ENCODE peak calls at places on chromosomes 6 and 20, in four cellular contexts. One of them, this sample, is unnamed.

GRCh38 chr6:111551521-111552231 is 54.0 kb downstream of the TRAF3IP2 start:
- DNase-seq in K562: no peak
- DNase-seq in GM12878: no peak
- DNase-seq in HepG2: peak
- DNase-seq in this sample: no peak

GRCh38 chr6:34374112-34374907 is 18.2 kb downstream of the NUDT3 start:
- DNase-seq in GM12878: no peak
- DNase-seq in K562: no peak
- DNase-seq in HepG2: no peak
- DNase-seq in this sample: no peak

GRCh38 chr6:2581611-2582010 is 169.1 kb downstream of the MYLK4 start:
- DNase-seq in GM12878: no peak
- DNase-seq in HepG2: no peak
- DNase-seq in K562: no peak
- DNase-seq in this sample: no peak

GRCh38 chr6:7243188-7243942 is 69.6 kb downstream of the SSR1 start:
- DNase-seq in K562: peak
- DNase-seq in GM12878: no peak
- DNase-seq in HepG2: peak
- DNase-seq in this sample: peak

GRCh38 chr6:24396764-24397163 is 6.0 kb upstream of the MRS2 start:
- DNase-seq in K562: no peak
- DNase-seq in HepG2: no peak
- DNase-seq in GM12878: no peak
- DNase-seq in this sample: no peak

GRCh38 chr6:140789466-140789865 is 1343.3 kb upstream of the GJE1 start:
- DNase-seq in K562: no peak
- DNase-seq in HepG2: no peak
- DNase-seq in GM12878: no peak
- DNase-seq in this sample: no peak

GRCh38 chr6:122491915-122492537 is 20.4 kb upstream of the SERINC1 start:
- DNase-seq in K562: peak
- DNase-seq in HepG2: peak
- DNase-seq in GM12878: no peak
- DNase-seq in this sample: peak

GRCh38 chr20:1266167-1266973 is at the start of gene SNPH:
- DNase-seq in GM12878: no peak
- DNase-seq in HepG2: no peak
- DNase-seq in K562: peak
- DNase-seq in this sample: peak

GRCh38 chr20:10603971-10604864 is 69.6 kb downstream of the JAG1 start:
- DNase-seq in HepG2: peak
- DNase-seq in GM12878: no peak
- DNase-seq in K562: no peak
- DNase-seq in this sample: no peak

GRCh38 chr6:3612341-3613041 is 139.0 kb downstream of the PXDC1 start:
- DNase-seq in K562: no peak
- DNase-seq in HepG2: peak
- DNase-seq in GM12878: no peak
- DNase-seq in this sample: peak

GRCh38 chr20:1827974-1828785 is 67.0 kb upstream of the SIRPA start:
- DNase-seq in K562: no peak
- DNase-seq in HepG2: peak
- DNase-seq in GM12878: no peak
- DNase-seq in this sample: no peak

GRCh38 chr6:52231411-52232127 is 12.7 kb downstream of the IL17F start:
- DNase-seq in K562: no peak
- DNase-seq in HepG2: no peak
- DNase-seq in GM12878: peak
- DNase-seq in this sample: no peak

GRCh38 chr20:58086763-58087566 is 141.5 kb downstream of the ANKRD60 start:
- DNase-seq in HepG2: peak
- DNase-seq in GM12878: no peak
- DNase-seq in K562: peak
- DNase-seq in this sample: peak

GRCh38 chr20:44566018-44566417 is 16.4 kb upstream of the PKIG start:
- DNase-seq in GM12878: no peak
- DNase-seq in K562: no peak
- DNase-seq in HepG2: no peak
- DNase-seq in this sample: no peak

GRCh38 chr6:95197590-95197989 is 379.7 kb upstream of the MANEA start:
- DNase-seq in K562: no peak
- DNase-seq in HepG2: no peak
- DNase-seq in GM12878: no peak
- DNase-seq in this sample: no peak

GRCh38 chr6:144574796-144575195 is 289.7 kb downstream of the UTRN start:
- DNase-seq in GM12878: no peak
- DNase-seq in HepG2: no peak
- DNase-seq in K562: no peak
- DNase-seq in this sample: no peak

GRCh38 chr20:62668441-62669027 is 26.2 kb downstream of the SLCO4A1 start:
- DNase-seq in HepG2: peak
- DNase-seq in GM12878: no peak
- DNase-seq in K562: peak
- DNase-seq in this sample: peak

GRCh38 chr6:136087986-136088385 is 162.1 kb downstream of the MTFR2 start:
- DNase-seq in GM12878: no peak
- DNase-seq in K562: no peak
- DNase-seq in HepG2: no peak
- DNase-seq in this sample: no peak

GRCh38 chr20:61925555-61926252 is 140.0 kb downstream of the TAF4 start:
- DNase-seq in HepG2: no peak
- DNase-seq in GM12878: no peak
- DNase-seq in K562: peak
- DNase-seq in this sample: peak

GRCh38 chr6:96898241-96898851 is 655 bp upstream of the NDUFAF4 start:
- DNase-seq in GM12878: no peak
- DNase-seq in HepG2: no peak
- DNase-seq in K562: peak
- DNase-seq in this sample: no peak

GRCh38 chr6:140897349-140897748 is 1235.4 kb upstream of the GJE1 start:
- DNase-seq in GM12878: no peak
- DNase-seq in HepG2: peak
- DNase-seq in K562: no peak
- DNase-seq in this sample: peak

GRCh38 chr6:24666097-24666615 is 543 bp downstream of the TDP2 start:
- DNase-seq in HepG2: no peak
- DNase-seq in GM12878: no peak
- DNase-seq in K562: peak
- DNase-seq in this sample: peak

GRCh38 chr20:34673411-34673810 is 3.5 kb downstream of the PIGU start:
- DNase-seq in GM12878: no peak
- DNase-seq in HepG2: no peak
- DNase-seq in K562: no peak
- DNase-seq in this sample: no peak

GRCh38 chr20:4246428-4246827 is 231.1 kb upstream of the RNF24 start:
- DNase-seq in K562: no peak
- DNase-seq in GM12878: no peak
- DNase-seq in HepG2: no peak
- DNase-seq in this sample: no peak

GRCh38 chr20:14715400-14715799 is 378.0 kb upstream of the FLRT3 start:
- DNase-seq in K562: no peak
- DNase-seq in GM12878: no peak
- DNase-seq in HepG2: no peak
- DNase-seq in this sample: no peak

GRCh38 chr6:28922004-28922840 is 1.6 kb downstream of the TRIM27 start:
- DNase-seq in GM12878: no peak
- DNase-seq in K562: peak
- DNase-seq in HepG2: peak
- DNase-seq in this sample: no peak

GRCh38 chr20:54209216-54209813 is 1.4 kb downstream of the PFDN4 start:
- DNase-seq in K562: no peak
- DNase-seq in HepG2: peak
- DNase-seq in GM12878: no peak
- DNase-seq in this sample: no peak

GRCh38 chr20:51547951-51548350 is 5.4 kb upstream of the NFATC2 start:
- DNase-seq in HepG2: no peak
- DNase-seq in K562: no peak
- DNase-seq in GM12878: no peak
- DNase-seq in this sample: no peak

GRCh38 chr6:35435075-35435837 is 16.9 kb upstream of the FANCE start:
- DNase-seq in GM12878: no peak
- DNase-seq in K562: no peak
- DNase-seq in HepG2: no peak
- DNase-seq in this sample: no peak

GRCh38 chr20:18058661-18059467 is 1.1 kb upstream of the OVOL2 start:
- DNase-seq in HepG2: no peak
- DNase-seq in GM12878: no peak
- DNase-seq in K562: no peak
- DNase-seq in this sample: peak

GRCh38 chr20:3724356-3724755 is 8.1 kb upstream of the HSPA12B start:
- DNase-seq in GM12878: no peak
- DNase-seq in HepG2: no peak
- DNase-seq in K562: no peak
- DNase-seq in this sample: no peak

GRCh38 chr6:147508073-147508870 is at the start of gene SAMD5:
- DNase-seq in GM12878: no peak
- DNase-seq in K562: peak
- DNase-seq in HepG2: peak
- DNase-seq in this sample: peak

GRCh38 chr6:70706491-70707123 is 38.9 kb downstream of the SMAP1 start:
- DNase-seq in HepG2: peak
- DNase-seq in K562: peak
- DNase-seq in GM12878: no peak
- DNase-seq in this sample: no peak

GRCh38 chr6:133983099-133983939 is 30.3 kb downstream of the TBPL1 start:
- DNase-seq in HepG2: peak
- DNase-seq in K562: no peak
- DNase-seq in GM12878: no peak
- DNase-seq in this sample: no peak

GRCh38 chr6:7124114-7124513 is 16.4 kb downstream of the RREB1 start:
- DNase-seq in K562: no peak
- DNase-seq in GM12878: no peak
- DNase-seq in HepG2: no peak
- DNase-seq in this sample: no peak

GRCh38 chr20:22586645-22587310 is 2.4 kb upstream of the FOXA2 start:
- DNase-seq in K562: peak
- DNase-seq in HepG2: peak
- DNase-seq in GM12878: no peak
- DNase-seq in this sample: peak

GRCh38 chr20:22583773-22584629 is at the start of gene FOXA2:
- DNase-seq in GM12878: no peak
- DNase-seq in HepG2: peak
- DNase-seq in K562: peak
- DNase-seq in this sample: peak

GRCh38 chr20:22584922-22585785 is 782 bp upstream of the FOXA2 start:
- DNase-seq in GM12878: no peak
- DNase-seq in HepG2: peak
- DNase-seq in K562: peak
- DNase-seq in this sample: no peak

GRCh38 chr20:22584630-22584921 is 204 bp upstream of the FOXA2 start:
- DNase-seq in HepG2: peak
- DNase-seq in GM12878: no peak
- DNase-seq in K562: no peak
- DNase-seq in this sample: no peak

DNA sequence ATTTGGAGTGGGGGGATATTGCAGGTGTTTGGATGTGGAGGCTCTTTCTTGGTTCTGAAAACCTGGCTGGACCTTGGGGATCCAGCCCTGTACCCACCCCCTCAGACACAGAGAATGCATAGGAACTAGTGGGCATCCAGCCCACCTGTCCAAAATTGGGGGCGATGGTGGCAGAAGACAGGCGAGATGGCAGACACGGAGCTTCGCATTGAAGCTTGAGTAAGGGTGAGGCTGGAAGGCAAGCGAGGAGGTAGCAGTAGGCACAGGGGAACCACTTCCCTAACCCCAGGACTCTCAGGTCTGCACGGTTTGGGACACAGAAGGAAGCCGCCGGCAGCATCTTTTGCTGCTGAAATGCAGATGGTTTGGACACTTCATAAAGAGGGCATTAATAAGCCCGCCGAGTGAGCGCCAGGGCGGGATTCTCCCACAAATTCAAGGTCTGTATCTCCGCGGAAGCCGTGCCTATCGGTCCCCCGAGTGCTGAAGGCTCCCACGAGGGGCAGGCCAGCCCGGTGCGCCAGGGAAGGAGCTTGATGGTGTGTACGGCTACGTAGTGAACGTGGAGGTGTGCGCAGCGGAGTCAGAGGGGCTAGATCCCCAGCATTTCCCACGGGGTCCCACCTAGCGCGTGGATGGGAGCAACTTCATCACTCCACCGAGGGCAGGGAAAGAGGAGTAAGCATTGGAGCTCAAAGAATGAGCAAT is 1.6 kb upstream of the FOXA2 start:
- DNase-seq in GM12878: no peak
- DNase-seq in HepG2: no peak
- DNase-seq in K562: no peak
- DNase-seq in this sample: no peak
- TF ChIP-seq FOXK2 in GM12878: no peak
- TF ChIP-seq FOXK2 in HepG2: no peak
- TF ChIP-seq FOXK2 in K562: no peak
- TF ChIP-seq FOXK2 in this sample: no peak

GRCh38 chr6:87498048-87498447 is 25.3 kb downstream of the SLC35A1 start:
- DNase-seq in HepG2: no peak
- DNase-seq in GM12878: no peak
- DNase-seq in K562: no peak
- DNase-seq in this sample: no peak
- TF ChIP-seq FOXM1 in HepG2: no peak
- TF ChIP-seq FOXM1 in GM12878: no peak
- TF ChIP-seq FOXM1 in K562: no peak
- TF ChIP-seq FOXM1 in this sample: no peak

DNA sequence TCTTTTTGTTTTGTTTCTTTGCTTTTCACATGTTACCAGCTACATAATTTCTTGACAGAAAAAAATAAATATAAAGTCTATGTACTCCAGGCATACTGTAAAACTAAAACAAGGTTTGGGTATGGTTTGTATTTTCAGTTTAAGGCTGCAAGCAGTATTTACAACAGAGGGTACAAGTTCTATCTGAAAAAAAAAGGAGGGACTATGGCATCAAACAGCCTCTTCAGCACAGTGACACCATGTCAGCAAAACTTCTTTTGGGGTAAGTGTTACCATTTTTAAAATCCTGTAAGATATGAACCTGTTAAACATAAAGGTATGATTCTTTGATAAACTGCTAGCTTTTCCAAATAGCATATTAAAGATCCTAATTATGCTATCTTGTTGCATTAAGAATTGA is 393 bp downstream of the RUNX2 start:
- DNase-seq in GM12878: no peak
- DNase-seq in HepG2: no peak
- DNase-seq in K562: no peak
- DNase-seq in this sample: no peak
- TF ChIP-seq FOXK2 in GM12878: no peak
- TF ChIP-seq FOXK2 in HepG2: no peak
- TF ChIP-seq FOXK2 in K562: no peak
- TF ChIP-seq FOXK2 in this sample: no peak

GRCh38 chr6:159718634-159719033 is 8.7 kb upstream of the WTAP start:
- DNase-seq in HepG2: no peak
- DNase-seq in K562: no peak
- DNase-seq in GM12878: no peak
- DNase-seq in this sample: no peak
- TF ChIP-seq FOXM1 in HepG2: no peak
- TF ChIP-seq FOXM1 in K562: no peak
- TF ChIP-seq FOXM1 in GM12878: no peak
- TF ChIP-seq FOXM1 in this sample: no peak

GRCh38 chr6:43771210-43771857 is 1.3 kb downstream of the VEGFA start:
- DNase-seq in K562: peak
- DNase-seq in GM12878: no peak
- DNase-seq in HepG2: peak
- DNase-seq in this sample: peak
- TF ChIP-seq FOXK2 in K562: no peak
- TF ChIP-seq FOXK2 in GM12878: no peak
- TF ChIP-seq FOXK2 in HepG2: no peak
- TF ChIP-seq FOXK2 in this sample: no peak

GRCh38 chr6:16757332-16757731 is 3.9 kb downstream of the ATXN1 start:
- DNase-seq in K562: no peak
- DNase-seq in GM12878: no peak
- DNase-seq in HepG2: no peak
- DNase-seq in this sample: no peak
- TF ChIP-seq FOXM1 in K562: no peak
- TF ChIP-seq FOXM1 in GM12878: no peak
- TF ChIP-seq FOXM1 in HepG2: no peak
- TF ChIP-seq FOXM1 in this sample: peak